ENCODE peak calls at places on chromosome 20, in ten cellular contexts. I is uterus; U is chondrocyte; Z is NCI-H1930; L is pons; E is activated T-cell treated with anti-CD3 and anti-CD28 coated beads for 4 hours; N is endothelial cell of umbilical vein; P is mucosa of gallbladder; F is Jurkat, Clone E6-1; Q is stimulated activated CD4-positive, alpha-beta T cell treated with anti-CD3 and anti-CD28 coated beads, TNF-alpha, amount 100 ng/mL, for 48 hours. J is an unnamed sample.
A peak's percentile ranks its signal among the peaks of the same experiment; 100 is the strongest.

GRCh38 chr20:63530788-63531160 is 6.4 kb downstream of the PTK6 start:
- DNase-seq in I (no peak), U (no peak), Z (no peak), L (no peak), E (no peak), N (no peak), P (no peak), F (no peak), Q (no peak), J (no peak)

GRCh38 chr20:54293526-54293925 is 85.6 kb downstream of the PFDN4 start:
- DNase-seq in I (peak; percentile 15), U (no peak), Z (no peak), L (peak; percentile 15), E (no peak), N (peak; percentile 90), P (no peak), F (no peak), Q (no peak), J (peak; percentile 38)

GRCh38 chr20:57708694-57709673 is 831 bp downstream of the PMEPA1 start:
- DNase-seq in I (peak; percentile 45), U (no peak), Z (no peak), L (no peak), E (peak; percentile 31), N (peak; percentile 38), P (no peak), F (no peak), Q (no peak), J (peak; percentile 30)

GRCh38 chr20:21048841-21049273 is 57.3 kb downstream of the LINC00237 start:
- DNase-seq in I (no peak), U (no peak), Z (peak; percentile 37), L (peak; percentile 3), E (peak; percentile 28), N (peak; percentile 10), P (no peak), F (peak; percentile 7), Q (peak; percentile 61), J (peak; percentile 53)

GRCh38 chr20:63708301-63709148 is 686 bp downstream of the ZGPAT start:
- DNase-seq in I (peak; percentile 20), U (peak; percentile 91), Z (no peak), L (no peak), E (no peak), N (no peak), P (no peak), F (no peak), Q (no peak), J (peak; percentile 48)

GRCh38 chr20:3550857-3551256 is 80.0 kb downstream of the ATRN start:
- DNase-seq in I (no peak), U (no peak), Z (no peak), L (no peak), E (no peak), N (no peak), P (no peak), F (no peak), Q (no peak), J (no peak)

GRCh38 chr20:41316602-41317535 is 662 bp downstream of the ZHX3 start:
- DNase-seq in I (peak; percentile 84), U (peak; percentile 93), Z (peak; percentile 58), L (peak; percentile 75), E (peak; percentile 77), N (peak; percentile 72), P (peak; percentile 68), F (no peak), Q (peak; percentile 77), J (peak; percentile 72)

GRCh38 chr20:52003415-52003814 is 188.2 kb downstream of the ZFP64 start:
- DNase-seq in I (no peak), U (no peak), Z (peak; percentile 42), L (no peak), E (no peak), N (no peak), P (no peak), F (no peak), Q (no peak), J (no peak)

GRCh38 chr20:46438156-46438750 is 31.8 kb upstream of the ELMO2 start:
- DNase-seq in I (no peak), U (no peak), Z (peak; percentile 46), L (peak; percentile 92), E (no peak), N (peak; percentile 15), P (no peak), F (peak; percentile 36), Q (no peak), J (peak; percentile 47)

GRCh38 chr20:19021406-19022117 is 190.9 kb upstream of the SLC24A3 start:
- DNase-seq in I (no peak), U (no peak), Z (no peak), L (no peak), E (no peak), N (no peak), P (peak; percentile 3), F (no peak), Q (no peak), J (no peak)

GRCh38 chr20:3195607-3196230 is 8.8 kb downstream of the DDRGK1 start:
- DNase-seq in I (no peak), U (no peak), Z (no peak), L (no peak), E (no peak), N (no peak), P (no peak), F (no peak), Q (no peak), J (no peak)

GRCh38 chr20:8116067-8116811 is 15.8 kb upstream of the PLCB1 start:
- DNase-seq in I (no peak), U (no peak), Z (no peak), L (peak; percentile 72), E (no peak), N (peak; percentile 52), P (no peak), F (no peak), Q (no peak), J (peak; percentile 66)

GRCh38 chr20:47809161-47809560 is 23.9 kb upstream of the SULF2 start:
- DNase-seq in I (no peak), U (peak; percentile 7), Z (no peak), L (no peak), E (no peak), N (no peak), P (no peak), F (no peak), Q (no peak), J (no peak)

GRCh38 chr20:13029687-13030510 is 21.1 kb downstream of the SPTLC3 start:
- DNase-seq in I (no peak), U (no peak), Z (no peak), L (no peak), E (no peak), N (peak; percentile 18), P (peak; percentile 40), F (no peak), Q (no peak), J (no peak)

J was measured in dermis blood vessel endothelial cell.